ENCODE peak calls at places on chromosomes 5 and 9, in nine cellular contexts. One of them, this sample, is unnamed.

GRCh38 chr5:66717455-66718373 is 121.5 kb downstream of the MAST4 start:
- DNase-seq in transverse colon: no peak
- DNase-seq in heart left ventricle: peak
- DNase-seq in H7: no peak
- DNase-seq in AG04450: no peak
- DNase-seq in A549: no peak
- DNase-seq in fibroblast of mammary gland: no peak
- DNase-seq in NB4: no peak
- DNase-seq in adrenal gland: no peak
- DNase-seq in this sample: no peak

GRCh38 chr9:134065720-134066419 is 2.0 kb downstream of the BRD3 start:
- DNase-seq in transverse colon: peak
- DNase-seq in heart left ventricle: no peak
- DNase-seq in H7: peak
- DNase-seq in AG04450: no peak
- DNase-seq in A549: no peak
- DNase-seq in fibroblast of mammary gland: peak
- DNase-seq in NB4: peak
- DNase-seq in adrenal gland: peak
- DNase-seq in this sample: no peak

GRCh38 chr9:10134266-10134665 is 478.5 kb downstream of the PTPRD start:
- DNase-seq in transverse colon: no peak
- DNase-seq in heart left ventricle: no peak
- DNase-seq in H7: no peak
- DNase-seq in AG04450: no peak
- DNase-seq in A549: no peak
- DNase-seq in fibroblast of mammary gland: no peak
- DNase-seq in NB4: no peak
- DNase-seq in adrenal gland: no peak
- DNase-seq in this sample: no peak

GRCh38 chr5:104706570-104706969 is 1144.0 kb upstream of the NUDT12 start:
- DNase-seq in transverse colon: no peak
- DNase-seq in heart left ventricle: no peak
- DNase-seq in H7: no peak
- DNase-seq in AG04450: no peak
- DNase-seq in A549: no peak
- DNase-seq in fibroblast of mammary gland: no peak
- DNase-seq in NB4: no peak
- DNase-seq in adrenal gland: no peak
- DNase-seq in this sample: no peak

GRCh38 chr5:77993141-77993540 is 217.0 kb upstream of the TBCA start:
- DNase-seq in transverse colon: no peak
- DNase-seq in heart left ventricle: no peak
- DNase-seq in H7: no peak
- DNase-seq in AG04450: no peak
- DNase-seq in A549: no peak
- DNase-seq in fibroblast of mammary gland: no peak
- DNase-seq in NB4: no peak
- DNase-seq in adrenal gland: no peak
- DNase-seq in this sample: no peak

GRCh38 chr9:91532325-91532724 is 108.7 kb upstream of the NFIL3 start:
- DNase-seq in transverse colon: no peak
- DNase-seq in heart left ventricle: no peak
- DNase-seq in H7: no peak
- DNase-seq in AG04450: no peak
- DNase-seq in A549: no peak
- DNase-seq in fibroblast of mammary gland: peak
- DNase-seq in NB4: no peak
- DNase-seq in adrenal gland: no peak
- DNase-seq in this sample: no peak

GRCh38 chr9:101235105-101235866 is 149.5 kb downstream of the BAAT start:
- DNase-seq in transverse colon: no peak
- DNase-seq in heart left ventricle: no peak
- DNase-seq in H7: no peak
- DNase-seq in AG04450: no peak
- DNase-seq in A549: peak
- DNase-seq in fibroblast of mammary gland: peak
- DNase-seq in NB4: peak
- DNase-seq in adrenal gland: no peak
- DNase-seq in this sample: no peak

GRCh38 chr5:155689403-155689802 is 637.6 kb upstream of the SGCD start:
- DNase-seq in transverse colon: no peak
- DNase-seq in heart left ventricle: no peak
- DNase-seq in H7: no peak
- DNase-seq in AG04450: no peak
- DNase-seq in A549: no peak
- DNase-seq in fibroblast of mammary gland: no peak
- DNase-seq in NB4: no peak
- DNase-seq in adrenal gland: no peak
- DNase-seq in this sample: no peak

GRCh38 chr9:113012492-113012891 is 500 bp upstream of the ZNF883 start:
- DNase-seq in transverse colon: no peak
- DNase-seq in heart left ventricle: no peak
- DNase-seq in H7: peak
- DNase-seq in AG04450: no peak
- DNase-seq in A549: no peak
- DNase-seq in fibroblast of mammary gland: no peak
- DNase-seq in NB4: no peak
- DNase-seq in adrenal gland: no peak
- DNase-seq in this sample: no peak

GRCh38 chr5:168219515-168220410 is 71.7 kb upstream of the WWC1 start:
- DNase-seq in transverse colon: peak
- DNase-seq in heart left ventricle: peak
- DNase-seq in H7: peak
- DNase-seq in AG04450: peak
- DNase-seq in A549: peak
- DNase-seq in fibroblast of mammary gland: peak
- DNase-seq in NB4: peak
- DNase-seq in adrenal gland: peak
- DNase-seq in this sample: no peak

GRCh38 chr5:178285399-178286225 is 53.0 kb upstream of the PHYKPL start:
- DNase-seq in transverse colon: no peak
- DNase-seq in heart left ventricle: no peak
- DNase-seq in H7: no peak
- DNase-seq in AG04450: no peak
- DNase-seq in A549: no peak
- DNase-seq in fibroblast of mammary gland: no peak
- DNase-seq in NB4: no peak
- DNase-seq in adrenal gland: no peak
- DNase-seq in this sample: no peak

GRCh38 chr5:113221294-113222176 is 213.3 kb downstream of the TSSK1B start:
- DNase-seq in transverse colon: no peak
- DNase-seq in heart left ventricle: no peak
- DNase-seq in H7: peak
- DNase-seq in AG04450: no peak
- DNase-seq in A549: no peak
- DNase-seq in fibroblast of mammary gland: peak
- DNase-seq in NB4: no peak
- DNase-seq in adrenal gland: no peak
- DNase-seq in this sample: no peak

GRCh38 chr5:43432486-43433365 is 20.5 kb upstream of the CCL28 start:
- DNase-seq in transverse colon: peak
- DNase-seq in heart left ventricle: peak
- DNase-seq in H7: peak
- DNase-seq in AG04450: no peak
- DNase-seq in A549: peak
- DNase-seq in fibroblast of mammary gland: peak
- DNase-seq in NB4: peak
- DNase-seq in adrenal gland: peak
- DNase-seq in this sample: peak

GRCh38 chr5:115530426-115530825 is 14.1 kb downstream of the FEM1C start:
- DNase-seq in transverse colon: no peak
- DNase-seq in heart left ventricle: no peak
- DNase-seq in H7: no peak
- DNase-seq in AG04450: no peak
- DNase-seq in A549: no peak
- DNase-seq in fibroblast of mammary gland: peak
- DNase-seq in NB4: no peak
- DNase-seq in adrenal gland: no peak
- DNase-seq in this sample: no peak

GRCh38 chr5:67377651-67378050 is 181.1 kb upstream of the CD180 start:
- DNase-seq in transverse colon: no peak
- DNase-seq in heart left ventricle: no peak
- DNase-seq in H7: no peak
- DNase-seq in AG04450: no peak
- DNase-seq in A549: no peak
- DNase-seq in fibroblast of mammary gland: no peak
- DNase-seq in NB4: no peak
- DNase-seq in adrenal gland: no peak
- DNase-seq in this sample: no peak

GRCh38 chr5:166083183-166083959 is 2208.1 kb upstream of the WWC1 start:
- DNase-seq in transverse colon: no peak
- DNase-seq in heart left ventricle: no peak
- DNase-seq in H7: no peak
- DNase-seq in AG04450: no peak
- DNase-seq in A549: no peak
- DNase-seq in fibroblast of mammary gland: no peak
- DNase-seq in NB4: peak
- DNase-seq in adrenal gland: no peak
- DNase-seq in this sample: no peak

GRCh38 chr5:41648976-41649375 is 138.6 kb upstream of the PLCXD3 start:
- DNase-seq in transverse colon: no peak
- DNase-seq in heart left ventricle: no peak
- DNase-seq in H7: no peak
- DNase-seq in AG04450: no peak
- DNase-seq in A549: no peak
- DNase-seq in fibroblast of mammary gland: no peak
- DNase-seq in NB4: no peak
- DNase-seq in adrenal gland: no peak
- DNase-seq in this sample: no peak

GRCh38 chr9:130869250-130869649 is 27.4 kb downstream of the QRFP start:
- DNase-seq in transverse colon: peak
- DNase-seq in heart left ventricle: peak
- DNase-seq in H7: no peak
- DNase-seq in AG04450: no peak
- DNase-seq in A549: no peak
- DNase-seq in fibroblast of mammary gland: peak
- DNase-seq in NB4: no peak
- DNase-seq in adrenal gland: peak
- DNase-seq in this sample: peak

GRCh38 chr9:131289301-131290038 is at the start of gene PLPP7:
- DNase-seq in transverse colon: peak
- DNase-seq in heart left ventricle: peak
- DNase-seq in H7: peak
- DNase-seq in AG04450: no peak
- DNase-seq in A549: no peak
- DNase-seq in fibroblast of mammary gland: peak
- DNase-seq in NB4: no peak
- DNase-seq in adrenal gland: peak
- DNase-seq in this sample: peak

GRCh38 chr5:1473746-1474145 is 28.5 kb upstream of the SLC6A3 start:
- DNase-seq in transverse colon: no peak
- DNase-seq in heart left ventricle: no peak
- DNase-seq in H7: peak
- DNase-seq in AG04450: no peak
- DNase-seq in A549: no peak
- DNase-seq in fibroblast of mammary gland: no peak
- DNase-seq in NB4: no peak
- DNase-seq in adrenal gland: no peak
- DNase-seq in this sample: no peak

GRCh38 chr9:4334439-4334838 is 34.6 kb upstream of the GLIS3 start:
- DNase-seq in transverse colon: peak
- DNase-seq in heart left ventricle: peak
- DNase-seq in H7: no peak
- DNase-seq in AG04450: no peak
- DNase-seq in A549: peak
- DNase-seq in fibroblast of mammary gland: no peak
- DNase-seq in NB4: no peak
- DNase-seq in adrenal gland: peak
- DNase-seq in this sample: peak

GRCh38 chr5:77859306-77859705 is 83.2 kb upstream of the TBCA start:
- DNase-seq in transverse colon: no peak
- DNase-seq in heart left ventricle: no peak
- DNase-seq in H7: no peak
- DNase-seq in AG04450: no peak
- DNase-seq in A549: no peak
- DNase-seq in fibroblast of mammary gland: no peak
- DNase-seq in NB4: no peak
- DNase-seq in adrenal gland: no peak
- DNase-seq in this sample: no peak

GRCh38 chr5:136070486-136071285 is 41.9 kb downstream of the TGFBI start:
- DNase-seq in transverse colon: no peak
- DNase-seq in heart left ventricle: peak
- DNase-seq in H7: no peak
- DNase-seq in AG04450: no peak
- DNase-seq in A549: no peak
- DNase-seq in fibroblast of mammary gland: no peak
- DNase-seq in NB4: no peak
- DNase-seq in adrenal gland: no peak
- DNase-seq in this sample: no peak
- H3K4me3 ChIP-seq in transverse colon: no peak
- H3K4me3 ChIP-seq in heart left ventricle: no peak
- H3K4me3 ChIP-seq in H7: no peak
- H3K4me3 ChIP-seq in AG04450: no peak
- H3K4me3 ChIP-seq in A549: no peak
- H3K4me3 ChIP-seq in fibroblast of mammary gland: no peak
- H3K4me3 ChIP-seq in NB4: no peak
- H3K4me3 ChIP-seq in adrenal gland: no peak
- H3K4me3 ChIP-seq in this sample: no peak

GRCh38 chr9:37149646-37150308 is 29.4 kb downstream of the ZCCHC7 start:
- DNase-seq in transverse colon: no peak
- DNase-seq in heart left ventricle: no peak
- DNase-seq in H7: peak
- DNase-seq in AG04450: no peak
- DNase-seq in A549: no peak
- DNase-seq in fibroblast of mammary gland: no peak
- DNase-seq in NB4: no peak
- DNase-seq in adrenal gland: no peak
- DNase-seq in this sample: no peak
- H3K4me3 ChIP-seq in transverse colon: no peak
- H3K4me3 ChIP-seq in heart left ventricle: no peak
- H3K4me3 ChIP-seq in H7: no peak
- H3K4me3 ChIP-seq in AG04450: no peak
- H3K4me3 ChIP-seq in A549: no peak
- H3K4me3 ChIP-seq in fibroblast of mammary gland: no peak
- H3K4me3 ChIP-seq in NB4: no peak
- H3K4me3 ChIP-seq in adrenal gland: no peak
- H3K4me3 ChIP-seq in this sample: no peak

DNA sequence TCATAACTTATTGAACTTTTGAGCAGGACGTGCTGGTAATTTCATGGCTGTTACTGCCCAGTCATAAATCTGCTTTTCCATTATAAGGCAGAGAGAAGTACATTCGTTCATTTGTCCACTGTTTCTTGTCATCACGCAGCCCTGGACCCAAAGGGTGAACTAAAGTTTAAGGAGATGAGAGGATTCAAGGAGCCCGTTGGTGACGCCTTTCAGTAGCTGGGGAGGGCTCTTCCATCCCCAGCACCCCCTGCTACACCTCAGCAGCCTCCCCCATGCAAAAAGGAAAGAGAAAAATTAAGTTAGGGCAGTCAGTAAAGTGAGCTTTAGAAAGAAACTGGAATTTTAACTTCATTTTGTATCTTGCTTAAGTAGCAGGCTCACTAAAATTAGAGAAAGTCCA is 2.9 kb downstream of the FOXE1 start:
- DNase-seq in transverse colon: no peak
- DNase-seq in heart left ventricle: no peak
- DNase-seq in H7: no peak
- DNase-seq in AG04450: no peak
- DNase-seq in A549: no peak
- DNase-seq in fibroblast of mammary gland: no peak
- DNase-seq in NB4: no peak
- DNase-seq in adrenal gland: no peak
- DNase-seq in this sample: no peak
- H3K4me3 ChIP-seq in transverse colon: no peak
- H3K4me3 ChIP-seq in heart left ventricle: no peak
- H3K4me3 ChIP-seq in H7: no peak
- H3K4me3 ChIP-seq in AG04450: no peak
- H3K4me3 ChIP-seq in A549: no peak
- H3K4me3 ChIP-seq in fibroblast of mammary gland: no peak
- H3K4me3 ChIP-seq in NB4: no peak
- H3K4me3 ChIP-seq in adrenal gland: no peak
- H3K4me3 ChIP-seq in this sample: no peak

GRCh38 chr5:37838933-37839341 is 904 bp downstream of the GDNF start:
- DNase-seq in transverse colon: no peak
- DNase-seq in heart left ventricle: no peak
- DNase-seq in H7: peak
- DNase-seq in AG04450: no peak
- DNase-seq in A549: no peak
- DNase-seq in fibroblast of mammary gland: no peak
- DNase-seq in NB4: no peak
- DNase-seq in adrenal gland: no peak
- DNase-seq in this sample: no peak
- H3K4me3 ChIP-seq in transverse colon: peak
- H3K4me3 ChIP-seq in heart left ventricle: peak
- H3K4me3 ChIP-seq in H7: peak
- H3K4me3 ChIP-seq in AG04450: peak
- H3K4me3 ChIP-seq in A549: peak
- H3K4me3 ChIP-seq in fibroblast of mammary gland: peak
- H3K4me3 ChIP-seq in NB4: no peak
- H3K4me3 ChIP-seq in adrenal gland: no peak
- H3K4me3 ChIP-seq in this sample: peak